ENCODE peak calls at places on chromosomes 16 and 17, in six cellular contexts. One of them, this sample, is unnamed.

GRCh38 chr17:2137342-2138098 is 82.6 kb downstream of the HIC1 start:
- DNase-seq in A549: no peak
- DNase-seq in GM12878: peak; percentile 51
- DNase-seq in endothelial cell of umbilical vein: no peak
- DNase-seq in HepG2: no peak
- DNase-seq in K562: peak; percentile 29
- DNase-seq in this sample: peak; percentile 12

GRCh38 chr17:78800132-78800931 is 18.3 kb upstream of the CYTH1 start:
- DNase-seq in A549: no peak
- DNase-seq in GM12878: no peak
- DNase-seq in endothelial cell of umbilical vein: no peak
- DNase-seq in HepG2: no peak
- DNase-seq in K562: no peak
- DNase-seq in this sample: no peak

GRCh38 chr17:3981455-3981854 is 17.2 kb upstream of the ATP2A3 start:
- DNase-seq in A549: no peak
- DNase-seq in GM12878: no peak
- DNase-seq in endothelial cell of umbilical vein: no peak
- DNase-seq in HepG2: no peak
- DNase-seq in K562: no peak
- DNase-seq in this sample: no peak

GRCh38 chr16:2720063-2720455 is at the start of gene PRSS27:
- DNase-seq in A549: no peak
- DNase-seq in GM12878: no peak
- DNase-seq in endothelial cell of umbilical vein: no peak
- DNase-seq in HepG2: no peak
- DNase-seq in K562: no peak
- DNase-seq in this sample: no peak

GRCh38 chr16:63174801-63175200 is 1138.6 kb upstream of the CDH8 start:
- DNase-seq in A549: no peak
- DNase-seq in GM12878: no peak
- DNase-seq in endothelial cell of umbilical vein: no peak
- DNase-seq in HepG2: no peak
- DNase-seq in K562: no peak
- DNase-seq in this sample: no peak

GRCh38 chr17:49315974-49316570 is 46.0 kb downstream of the ZNF652 start:
- DNase-seq in A549: no peak
- DNase-seq in GM12878: no peak
- DNase-seq in endothelial cell of umbilical vein: no peak
- DNase-seq in HepG2: no peak
- DNase-seq in K562: no peak
- DNase-seq in this sample: peak; percentile 35

GRCh38 chr16:84718-85452 is 6.9 kb downstream of the MPG start:
- DNase-seq in A549: no peak
- DNase-seq in GM12878: peak; percentile 65
- DNase-seq in endothelial cell of umbilical vein: peak; percentile 97
- DNase-seq in HepG2: no peak
- DNase-seq in K562: no peak
- DNase-seq in this sample: peak; percentile 96

GRCh38 chr16:51151435-51151950 is 423 bp upstream of the SALL1 start:
- DNase-seq in A549: no peak
- DNase-seq in GM12878: no peak
- DNase-seq in endothelial cell of umbilical vein: no peak
- DNase-seq in HepG2: peak; percentile 86
- DNase-seq in K562: no peak
- DNase-seq in this sample: no peak

GRCh38 chr17:17147821-17148220 is 58.3 kb downstream of the PLD6 start:
- DNase-seq in A549: no peak
- DNase-seq in GM12878: no peak
- DNase-seq in endothelial cell of umbilical vein: no peak
- DNase-seq in HepG2: no peak
- DNase-seq in K562: no peak
- DNase-seq in this sample: no peak

GRCh38 chr17:55709984-55710383 is 12.7 kb downstream of the TMEM100 start:
- DNase-seq in A549: no peak
- DNase-seq in GM12878: no peak
- DNase-seq in endothelial cell of umbilical vein: no peak
- DNase-seq in HepG2: no peak
- DNase-seq in K562: no peak
- DNase-seq in this sample: no peak

GRCh38 chr16:14502932-14503741 is 126.9 kb downstream of the PARN start:
- DNase-seq in A549: no peak
- DNase-seq in GM12878: peak; percentile 79
- DNase-seq in endothelial cell of umbilical vein: no peak
- DNase-seq in HepG2: no peak
- DNase-seq in K562: peak; percentile 35
- DNase-seq in this sample: no peak

GRCh38 chr17:17497065-17497844 is 1.1 kb upstream of the RASD1 start:
- DNase-seq in A549: no peak
- DNase-seq in GM12878: no peak
- DNase-seq in endothelial cell of umbilical vein: no peak
- DNase-seq in HepG2: no peak
- DNase-seq in K562: no peak
- DNase-seq in this sample: no peak

GRCh38 chr17:28118362-28118761 is 75.9 kb downstream of the NLK start:
- DNase-seq in A549: no peak
- DNase-seq in GM12878: no peak
- DNase-seq in endothelial cell of umbilical vein: no peak
- DNase-seq in HepG2: no peak
- DNase-seq in K562: no peak
- DNase-seq in this sample: peak; percentile 40

GRCh38 chr17:57068222-57068658 is 16.8 kb upstream of the AKAP1 start:
- DNase-seq in A549: no peak
- DNase-seq in GM12878: no peak
- DNase-seq in endothelial cell of umbilical vein: no peak
- DNase-seq in HepG2: no peak
- DNase-seq in K562: peak; percentile 91
- DNase-seq in this sample: no peak

GRCh38 chr17:4657678-4658077 is 16.2 kb upstream of the ALOX15 start:
- DNase-seq in A549: no peak
- DNase-seq in GM12878: no peak
- DNase-seq in endothelial cell of umbilical vein: no peak
- DNase-seq in HepG2: no peak
- DNase-seq in K562: no peak
- DNase-seq in this sample: no peak

GRCh38 chr17:40366861-40367518 is 2.5 kb upstream of the GJD3 start:
- DNase-seq in A549: no peak
- DNase-seq in GM12878: no peak
- DNase-seq in endothelial cell of umbilical vein: no peak
- DNase-seq in HepG2: no peak
- DNase-seq in K562: peak; percentile 8
- DNase-seq in this sample: no peak

GRCh38 chr16:10839271-10839661 is 20.7 kb upstream of the TVP23A start:
- DNase-seq in A549: no peak
- DNase-seq in GM12878: no peak
- DNase-seq in endothelial cell of umbilical vein: no peak
- DNase-seq in HepG2: no peak
- DNase-seq in K562: no peak
- DNase-seq in this sample: no peak

GRCh38 chr16:28491080-28491969 is 549 bp downstream of the CLN3 start:
- DNase-seq in A549: peak; percentile 43
- DNase-seq in GM12878: no peak
- DNase-seq in endothelial cell of umbilical vein: peak; percentile 33
- DNase-seq in HepG2: peak; percentile 49
- DNase-seq in K562: peak; percentile 73
- DNase-seq in this sample: peak; percentile 79

GRCh38 chr17:60086822-60087591 is 8.3 kb upstream of the HEATR6 start:
- DNase-seq in A549: no peak
- DNase-seq in GM12878: no peak
- DNase-seq in endothelial cell of umbilical vein: no peak
- DNase-seq in HepG2: no peak
- DNase-seq in K562: no peak
- DNase-seq in this sample: peak; percentile 28

DNA sequence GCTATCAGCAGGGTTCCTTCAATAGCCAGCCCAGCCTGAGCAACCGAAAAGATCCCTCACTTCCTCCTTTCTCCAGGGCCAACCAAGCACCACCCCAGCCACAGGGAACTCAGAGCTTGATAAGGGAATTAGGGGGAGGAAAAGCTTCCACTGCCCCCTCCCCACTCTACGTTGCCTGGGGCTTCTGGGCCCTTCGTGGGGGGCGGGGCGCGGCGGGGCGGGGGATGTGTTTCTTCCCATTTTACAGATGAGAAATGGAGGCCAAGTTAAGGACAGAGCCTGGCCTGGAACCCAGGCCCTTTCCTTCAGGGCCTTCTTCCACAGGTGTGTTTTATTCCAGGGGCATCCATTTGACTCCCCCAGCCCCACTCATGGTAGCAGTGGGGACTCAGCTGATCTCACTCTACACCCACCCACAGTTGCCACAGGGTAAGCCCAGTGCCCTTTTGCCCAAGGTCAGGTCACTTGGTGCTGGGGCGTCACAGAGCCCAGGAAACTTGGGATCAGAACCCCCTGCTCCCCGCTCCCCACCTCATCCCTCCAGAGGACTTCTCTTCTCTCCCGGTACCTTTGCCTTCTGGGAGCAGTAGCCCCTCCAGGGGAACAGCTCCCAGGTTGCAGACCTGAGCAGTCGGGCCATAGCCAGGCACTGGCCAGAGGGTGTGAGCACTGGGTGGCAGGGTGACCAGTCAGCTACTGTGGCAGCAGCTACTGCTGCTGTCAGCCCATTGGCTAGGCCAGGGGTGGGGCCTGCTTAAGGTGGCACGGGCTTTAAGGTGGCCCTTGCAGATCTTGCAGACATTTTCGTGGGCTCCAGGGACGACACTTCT is at the start of gene LDHD:
- DNase-seq in A549: peak; percentile 86
- DNase-seq in GM12878: no peak
- DNase-seq in endothelial cell of umbilical vein: peak; percentile 37
- DNase-seq in HepG2: peak; percentile 86
- DNase-seq in K562: peak; percentile 79
- DNase-seq in this sample: peak; percentile 83
- TF ChIP-seq MYC in A549: no peak
- TF ChIP-seq MYC in GM12878: no peak
- TF ChIP-seq MYC in endothelial cell of umbilical vein: no peak
- TF ChIP-seq MYC in HepG2: peak; percentile 56
- TF ChIP-seq MYC in K562: no peak
- TF ChIP-seq MYC in this sample: no peak

GRCh38 chr17:77423589-77424451 is 283.1 kb downstream of the SEC14L1 start:
- DNase-seq in A549: no peak
- DNase-seq in GM12878: no peak
- DNase-seq in endothelial cell of umbilical vein: peak; percentile 97
- DNase-seq in HepG2: no peak
- DNase-seq in K562: no peak
- DNase-seq in this sample: no peak

GRCh38 chr17:77420804-77421634 is 280.2 kb downstream of the SEC14L1 start:
- DNase-seq in A549: peak; percentile 54
- DNase-seq in GM12878: no peak
- DNase-seq in endothelial cell of umbilical vein: peak; percentile 42
- DNase-seq in HepG2: no peak
- DNase-seq in K562: peak; percentile 71
- DNase-seq in this sample: peak; percentile 81

GRCh38 chr17:77421635-77421982 is 280.8 kb downstream of the SEC14L1 start:
- DNase-seq in A549: no peak
- DNase-seq in GM12878: no peak
- DNase-seq in endothelial cell of umbilical vein: no peak
- DNase-seq in HepG2: no peak
- DNase-seq in K562: no peak
- DNase-seq in this sample: no peak

GRCh38 chr17:77420476-77420803 is 279.7 kb downstream of the SEC14L1 start:
- DNase-seq in A549: no peak
- DNase-seq in GM12878: no peak
- DNase-seq in endothelial cell of umbilical vein: no peak
- DNase-seq in HepG2: no peak
- DNase-seq in K562: no peak
- DNase-seq in this sample: no peak

GRCh38 chr17:77422104-77422782 is 281.5 kb downstream of the SEC14L1 start:
- DNase-seq in A549: no peak
- DNase-seq in GM12878: no peak
- DNase-seq in endothelial cell of umbilical vein: no peak
- DNase-seq in HepG2: no peak
- DNase-seq in K562: no peak
- DNase-seq in this sample: no peak
- TF ChIP-seq MAX in A549: no peak
- TF ChIP-seq MAX in GM12878: no peak
- TF ChIP-seq MAX in endothelial cell of umbilical vein: no peak
- TF ChIP-seq MAX in HepG2: no peak
- TF ChIP-seq MAX in K562: no peak
- TF ChIP-seq MAX in this sample: no peak

DNA sequence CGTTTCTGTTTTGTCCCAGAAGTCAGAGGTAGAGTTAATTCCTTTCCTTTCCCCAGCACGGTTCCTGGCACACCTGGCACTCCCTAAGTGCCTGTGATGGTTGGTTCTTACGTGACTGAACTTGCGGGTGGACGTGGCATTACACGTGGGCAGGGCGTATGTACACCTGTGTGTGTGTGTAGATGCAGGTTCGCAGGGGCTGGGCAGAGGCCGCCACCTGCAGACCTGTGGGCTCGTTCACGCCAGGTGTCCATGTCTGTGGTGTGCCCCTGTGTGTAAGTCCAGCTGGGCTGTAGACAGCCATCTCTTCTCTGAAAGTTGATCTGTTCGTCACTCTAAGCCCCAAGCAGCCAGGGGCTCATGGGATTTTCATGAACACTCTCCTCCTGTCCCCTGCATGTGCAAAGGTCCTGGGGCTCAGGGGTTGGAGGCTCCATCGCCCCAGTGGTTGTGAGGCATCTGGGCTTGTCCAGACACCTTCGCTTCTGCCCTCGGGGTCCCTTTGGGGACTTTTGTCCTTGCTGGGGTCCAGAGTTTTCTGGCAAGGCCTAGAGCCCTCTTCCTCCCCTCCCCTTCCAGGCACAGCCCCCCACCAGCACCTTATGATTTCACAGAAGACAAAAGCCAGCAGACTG is 5.6 kb upstream of the FSCN2 start:
- DNase-seq in A549: no peak
- DNase-seq in GM12878: no peak
- DNase-seq in endothelial cell of umbilical vein: no peak
- DNase-seq in HepG2: no peak
- DNase-seq in K562: no peak
- DNase-seq in this sample: no peak
- TF ChIP-seq MYC in A549: no peak
- TF ChIP-seq MYC in GM12878: no peak
- TF ChIP-seq MYC in endothelial cell of umbilical vein: no peak
- TF ChIP-seq MYC in HepG2: no peak
- TF ChIP-seq MYC in K562: no peak
- TF ChIP-seq MYC in this sample: no peak

GRCh38 chr17:58591455-58591854 is 77.0 kb upstream of the MTMR4 start:
- DNase-seq in A549: no peak
- DNase-seq in GM12878: no peak
- DNase-seq in endothelial cell of umbilical vein: no peak
- DNase-seq in HepG2: no peak
- DNase-seq in K562: no peak
- DNase-seq in this sample: no peak

GRCh38 chr17:58585554-58585953 is 71.1 kb upstream of the MTMR4 start:
- DNase-seq in A549: no peak
- DNase-seq in GM12878: no peak
- DNase-seq in endothelial cell of umbilical vein: no peak
- DNase-seq in HepG2: no peak
- DNase-seq in K562: no peak
- DNase-seq in this sample: no peak

GRCh38 chr17:58590377-58590776 is 75.9 kb upstream of the MTMR4 start:
- DNase-seq in A549: no peak
- DNase-seq in GM12878: no peak
- DNase-seq in endothelial cell of umbilical vein: no peak
- DNase-seq in HepG2: no peak
- DNase-seq in K562: no peak
- DNase-seq in this sample: no peak

GRCh38 chr17:58586009-58586408 is 71.6 kb upstream of the MTMR4 start:
- DNase-seq in A549: no peak
- DNase-seq in GM12878: no peak
- DNase-seq in endothelial cell of umbilical vein: no peak
- DNase-seq in HepG2: no peak
- DNase-seq in K562: no peak
- DNase-seq in this sample: no peak

GRCh38 chr17:58587713-58588117 is 73.3 kb upstream of the MTMR4 start:
- DNase-seq in A549: peak; percentile 81
- DNase-seq in GM12878: no peak
- DNase-seq in endothelial cell of umbilical vein: peak; percentile 68
- DNase-seq in HepG2: peak; percentile 63
- DNase-seq in K562: peak; percentile 82
- DNase-seq in this sample: peak; percentile 59
- TF ChIP-seq MAX in A549: no peak
- TF ChIP-seq MAX in GM12878: no peak
- TF ChIP-seq MAX in endothelial cell of umbilical vein: no peak
- TF ChIP-seq MAX in HepG2: no peak
- TF ChIP-seq MAX in K562: no peak
- TF ChIP-seq MAX in this sample: no peak

This sample was measured in NB4.